ENCODE peak calls at places on chromosomes 12 and 14, in nine cellular contexts. W is GM23338, O is epithelial cell of esophagus, S is pancreas, Q is PC-9, E is NCI-H460, A is T-helper 17 cell, J is substantia nigra, M is NCI-H187 treated with DMSO at 0.1 percent for 48 hours. T is an unnamed sample.

GRCh38 chr12:69901141-69901900 is 76.3 kb downstream of the MYRFL start:
- DNase-seq in O (peak; percentile 6), M (no peak), E (no peak), W (no peak), A (no peak), S (no peak), J (no peak), Q (no peak), T (no peak)

GRCh38 chr12:90969851-90970250 is 14.9 kb upstream of the CCER1 start:
- DNase-seq in W (no peak), A (no peak), O (no peak), S (no peak), E (no peak), M (no peak), Q (no peak), J (no peak), T (no peak)

GRCh38 chr14:58332514-58332913 is 34.2 kb downstream of the ARID4A start:
- DNase-seq in S (no peak), A (no peak), W (no peak), J (no peak), O (no peak), M (no peak), Q (no peak), E (no peak), T (no peak)

GRCh38 chr12:46406352-46407027 is 33.9 kb upstream of the SLC38A2 start:
- DNase-seq in W (no peak), S (no peak), Q (no peak), E (no peak), A (no peak), O (no peak), J (no peak), M (no peak), T (no peak)

GRCh38 chr14:102238131-102238530 is 66.8 kb downstream of the MOK start:
- DNase-seq in E (no peak), M (no peak), Q (no peak), S (no peak), A (no peak), O (no peak), J (no peak), W (no peak), T (no peak)

GRCh38 chr12:72330291-72330690 is 58.1 kb downstream of the TRHDE start:
- DNase-seq in Q (no peak), W (peak; percentile 45), E (no peak), O (no peak), A (no peak), J (no peak), M (no peak), S (no peak), T (no peak)

GRCh38 chr12:124369055-124369900 is 74.4 kb downstream of the RFLNA start:
- DNase-seq in O (no peak), A (no peak), Q (peak; percentile 92), W (no peak), E (peak; percentile 87), M (no peak), S (peak; percentile 99), J (peak; percentile 86), T (no peak)

GRCh38 chr14:22163051-22163450 is 426.0 kb downstream of the DAD1 start:
- DNase-seq in J (no peak), S (no peak), O (peak; percentile 39), Q (no peak), M (no peak), E (no peak), A (no peak), W (peak; percentile 66), T (no peak)

GRCh38 chr12:77337327-77337726 is 272.0 kb upstream of the E2F7 start:
- DNase-seq in A (no peak), J (no peak), M (no peak), O (no peak), W (no peak), Q (no peak), S (no peak), E (no peak), T (no peak)

GRCh38 chr14:101070540-101071492 is 167.3 kb upstream of the RTL1 start:
- DNase-seq in A (no peak), Q (no peak), W (no peak), S (peak; percentile 50), M (no peak), O (no peak), J (no peak), E (no peak), T (no peak)

GRCh38 chr12:67991158-67991557 is 1.9 kb downstream of the IFNG-AS1 start:
- DNase-seq in J (no peak), S (no peak), O (no peak), E (no peak), M (no peak), A (no peak), W (no peak), Q (no peak), T (peak; percentile 61)

GRCh38 chr14:71751264-71751663 is 181.0 kb upstream of the RGS6 start:
- DNase-seq in M (no peak), O (no peak), A (no peak), J (no peak), Q (no peak), W (no peak), E (no peak), S (no peak), T (no peak)

GRCh38 chr14:88948199-88948598 is 123.7 kb downstream of the TTC8 start:
- DNase-seq in S (no peak), E (no peak), O (no peak), M (no peak), W (no peak), Q (no peak), J (no peak), A (no peak), T (no peak)

GRCh38 chr14:33909380-33910084 is 41.3 kb downstream of the EGLN3 start:
- DNase-seq in A (no peak), W (no peak), S (no peak), O (no peak), M (no peak), Q (no peak), E (no peak), J (no peak), T (no peak)

GRCh38 chr14:74585406-74586335 is 26.4 kb downstream of the LTBP2 start:
- DNase-seq in W (no peak), S (peak; percentile 51), Q (no peak), A (no peak), J (no peak), E (no peak), M (no peak), O (no peak), T (no peak)

GRCh38 chr12:6393109-6393508 is 9.1 kb downstream of the LTBR start:
- DNase-seq in S (no peak), E (no peak), M (no peak), Q (no peak), A (no peak), W (no peak), J (no peak), O (no peak), T (no peak)

GRCh38 chr12:3568695-3569094 is 77.7 kb downstream of the PRMT8 start:
- DNase-seq in Q (no peak), A (no peak), J (no peak), S (no peak), W (no peak), M (no peak), E (no peak), O (no peak), T (no peak)

GRCh38 chr14:93893550-93894329 is 33.4 kb upstream of the FAM181A start:
- DNase-seq in S (no peak), J (no peak), Q (no peak), W (peak; percentile 57), O (no peak), A (no peak), M (no peak), E (no peak), T (no peak)

GRCh38 chr12:15979096-15980091 is 68.3 kb downstream of the DERA start:
- DNase-seq in S (no peak), M (no peak), O (peak; percentile 39), A (no peak), E (peak; percentile 6), Q (peak; percentile 50), J (no peak), W (peak; percentile 67), T (peak; percentile 29)